ENCODE peak calls at places on chromosomes 12 and 14, in five cellular contexts. One of them, this sample, is unnamed.

GRCh38 chr14:94598816-94599655 is 13.2 kb upstream of the SERPINA3 start:
- DNase-seq in SK-N-SH: no peak
- DNase-seq in GM23338: peak; percentile 24
- DNase-seq in hepatocyte: peak; percentile 90
- DNase-seq in OCI-LY7: no peak
- DNase-seq in this sample: no peak

GRCh38 chr14:57352771-57353170 is 37.6 kb upstream of the NAA30 start:
- DNase-seq in SK-N-SH: no peak
- DNase-seq in GM23338: no peak
- DNase-seq in hepatocyte: no peak
- DNase-seq in OCI-LY7: no peak
- DNase-seq in this sample: no peak

GRCh38 chr12:29519585-29520182 is 22.2 kb upstream of the OVCH1 start:
- DNase-seq in SK-N-SH: peak; percentile 32
- DNase-seq in GM23338: peak; percentile 49
- DNase-seq in hepatocyte: peak; percentile 60
- DNase-seq in OCI-LY7: peak; percentile 44
- DNase-seq in this sample: peak; percentile 57

GRCh38 chr12:53300187-53300586 is 692 bp downstream of the MYG1 start:
- DNase-seq in SK-N-SH: peak; percentile 41
- DNase-seq in GM23338: peak; percentile 32
- DNase-seq in hepatocyte: no peak
- DNase-seq in OCI-LY7: no peak
- DNase-seq in this sample: no peak

GRCh38 chr12:94615284-94616216 is 34.8 kb downstream of the TMCC3 start:
- DNase-seq in SK-N-SH: no peak
- DNase-seq in GM23338: no peak
- DNase-seq in hepatocyte: peak; percentile 78
- DNase-seq in OCI-LY7: no peak
- DNase-seq in this sample: no peak

GRCh38 chr12:81403348-81403747 is 325.5 kb downstream of the ACSS3 start:
- DNase-seq in SK-N-SH: no peak
- DNase-seq in GM23338: no peak
- DNase-seq in hepatocyte: no peak
- DNase-seq in OCI-LY7: no peak
- DNase-seq in this sample: no peak

GRCh38 chr12:121284551-121285390 is 11.7 kb downstream of the CAMKK2 start:
- DNase-seq in SK-N-SH: no peak
- DNase-seq in GM23338: no peak
- DNase-seq in hepatocyte: no peak
- DNase-seq in OCI-LY7: no peak
- DNase-seq in this sample: no peak

GRCh38 chr12:124375789-124376175 is 80.9 kb downstream of the RFLNA start:
- DNase-seq in SK-N-SH: no peak
- DNase-seq in GM23338: no peak
- DNase-seq in hepatocyte: no peak
- DNase-seq in OCI-LY7: no peak
- DNase-seq in this sample: no peak

GRCh38 chr12:27969901-27970390 is 2.6 kb downstream of the PTHLH start:
- DNase-seq in SK-N-SH: no peak
- DNase-seq in GM23338: peak; percentile 87
- DNase-seq in hepatocyte: peak; percentile 76
- DNase-seq in OCI-LY7: no peak
- DNase-seq in this sample: peak; percentile 93

GRCh38 chr14:71472281-71472960 is 459.8 kb upstream of the RGS6 start:
- DNase-seq in SK-N-SH: no peak
- DNase-seq in GM23338: no peak
- DNase-seq in hepatocyte: no peak
- DNase-seq in OCI-LY7: no peak
- DNase-seq in this sample: no peak

GRCh38 chr12:23055004-23055403 is 430.0 kb downstream of the ETNK1 start:
- DNase-seq in SK-N-SH: no peak
- DNase-seq in GM23338: peak; percentile 80
- DNase-seq in hepatocyte: peak; percentile 54
- DNase-seq in OCI-LY7: peak; percentile 18
- DNase-seq in this sample: peak; percentile 72

GRCh38 chr12:81401241-81401640 is 323.4 kb downstream of the ACSS3 start:
- DNase-seq in SK-N-SH: no peak
- DNase-seq in GM23338: no peak
- DNase-seq in hepatocyte: no peak
- DNase-seq in OCI-LY7: no peak
- DNase-seq in this sample: no peak

GRCh38 chr12:131747276-131747675 is 36.4 kb downstream of the SFSWAP start:
- DNase-seq in SK-N-SH: no peak
- DNase-seq in GM23338: no peak
- DNase-seq in hepatocyte: no peak
- DNase-seq in OCI-LY7: no peak
- DNase-seq in this sample: no peak

DNA sequence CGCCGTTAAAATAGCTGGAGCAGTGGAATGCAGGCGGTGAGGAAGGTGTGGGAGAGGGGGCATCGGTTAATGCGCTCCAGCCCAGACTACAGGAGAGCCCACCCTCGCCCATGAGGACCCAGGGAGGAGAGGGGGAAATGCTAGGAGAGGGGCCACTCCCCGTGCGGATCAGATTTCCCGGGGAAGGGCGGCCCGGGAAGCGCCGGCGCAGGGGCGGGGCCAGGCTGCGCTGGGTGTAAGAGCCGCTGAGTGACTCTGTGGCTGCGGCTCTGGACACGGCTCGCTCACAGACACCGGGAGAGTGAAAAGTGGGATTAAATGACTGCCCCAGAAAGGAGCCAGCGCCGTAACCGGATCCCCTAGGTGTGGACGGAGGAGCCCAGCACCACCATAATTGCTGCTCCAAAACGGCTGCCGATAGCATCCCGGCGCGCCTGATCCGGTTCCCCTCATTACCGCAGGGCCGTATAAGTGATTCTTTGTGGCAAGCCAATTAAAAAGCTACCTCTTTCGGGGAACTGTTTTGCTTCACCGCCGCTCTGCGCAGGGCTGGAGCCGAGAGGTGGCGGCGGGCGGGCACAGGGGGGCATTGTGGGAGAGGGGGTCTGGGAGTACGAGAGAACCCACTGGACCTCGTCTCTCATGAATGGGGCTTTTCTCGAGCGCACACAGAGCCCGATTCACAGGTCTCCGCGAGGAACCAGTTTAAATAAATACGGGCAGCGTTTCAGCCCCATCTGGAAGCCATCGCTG is 2.7 kb downstream of the COL2A1 start:
- DNase-seq in SK-N-SH: peak; percentile 77
- DNase-seq in GM23338: peak; percentile 83
- DNase-seq in hepatocyte: peak; percentile 76
- DNase-seq in OCI-LY7: no peak
- DNase-seq in this sample: no peak
- TF ChIP-seq EZH2phosphoT487 in SK-N-SH: no peak
- TF ChIP-seq EZH2phosphoT487 in GM23338: no peak
- TF ChIP-seq EZH2phosphoT487 in hepatocyte: no peak
- TF ChIP-seq EZH2phosphoT487 in OCI-LY7: no peak
- TF ChIP-seq EZH2phosphoT487 in this sample: no peak

GRCh38 chr12:19139795-19140194 is 10.3 kb downstream of the PLEKHA5 start:
- DNase-seq in SK-N-SH: no peak
- DNase-seq in GM23338: no peak
- DNase-seq in hepatocyte: no peak
- DNase-seq in OCI-LY7: no peak
- DNase-seq in this sample: no peak

GRCh38 chr12:19138551-19139344 is 9.2 kb downstream of the PLEKHA5 start:
- DNase-seq in SK-N-SH: no peak
- DNase-seq in GM23338: no peak
- DNase-seq in hepatocyte: no peak
- DNase-seq in OCI-LY7: no peak
- DNase-seq in this sample: no peak

GRCh38 chr12:19144287-19144686 is 14.8 kb downstream of the PLEKHA5 start:
- DNase-seq in SK-N-SH: no peak
- DNase-seq in GM23338: no peak
- DNase-seq in hepatocyte: no peak
- DNase-seq in OCI-LY7: no peak
- DNase-seq in this sample: no peak

GRCh38 chr12:19142499-19142898 is 13.0 kb downstream of the PLEKHA5 start:
- DNase-seq in SK-N-SH: no peak
- DNase-seq in GM23338: no peak
- DNase-seq in hepatocyte: no peak
- DNase-seq in OCI-LY7: no peak
- DNase-seq in this sample: no peak

DNA sequence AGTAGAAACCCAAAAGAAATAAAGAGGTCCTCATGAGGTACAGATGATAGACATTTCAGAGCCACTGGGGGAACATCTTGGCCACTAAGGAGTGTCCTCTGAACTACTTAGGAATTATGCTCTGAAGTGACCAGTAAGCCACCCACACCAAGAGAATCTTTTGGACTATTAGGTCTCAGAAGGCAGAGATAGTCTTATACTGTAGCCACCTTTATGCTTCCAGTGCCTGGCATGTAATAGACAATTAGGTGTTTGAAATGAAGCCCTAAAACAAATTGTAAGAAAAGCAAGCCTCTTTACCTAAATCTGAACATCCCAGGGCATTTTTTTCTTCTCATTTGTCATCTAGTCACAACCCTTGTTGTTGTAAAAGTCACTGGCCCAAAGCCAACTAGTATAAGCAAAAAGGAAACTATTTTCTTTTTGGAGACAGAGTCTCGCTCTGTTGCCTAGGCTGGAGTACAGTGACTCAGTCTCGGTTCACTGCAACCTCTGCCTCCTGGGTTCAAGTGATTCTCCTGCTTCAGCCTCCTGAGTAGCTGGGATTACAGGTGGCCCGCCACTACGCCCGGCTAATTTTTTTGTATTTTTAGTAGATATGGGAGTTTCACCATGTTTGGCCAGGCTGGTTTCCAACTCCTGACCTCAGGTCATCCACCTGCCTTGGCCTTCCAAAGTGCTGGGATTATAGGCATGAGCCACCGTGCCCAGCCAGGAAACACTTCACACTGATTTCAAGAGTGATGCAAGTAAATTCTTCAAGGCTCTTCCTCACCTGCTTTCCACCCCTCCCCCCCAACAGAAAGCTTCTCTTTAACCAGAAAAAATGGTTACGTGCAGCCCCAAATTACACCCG is 11.1 kb downstream of the PLEKHA5 start:
- DNase-seq in SK-N-SH: no peak
- DNase-seq in GM23338: peak; percentile 25
- DNase-seq in hepatocyte: no peak
- DNase-seq in OCI-LY7: no peak
- DNase-seq in this sample: no peak
- TF ChIP-seq EZH2phosphoT487 in SK-N-SH: no peak
- TF ChIP-seq EZH2phosphoT487 in GM23338: no peak
- TF ChIP-seq EZH2phosphoT487 in hepatocyte: no peak
- TF ChIP-seq EZH2phosphoT487 in OCI-LY7: no peak
- TF ChIP-seq EZH2phosphoT487 in this sample: no peak

DNA sequence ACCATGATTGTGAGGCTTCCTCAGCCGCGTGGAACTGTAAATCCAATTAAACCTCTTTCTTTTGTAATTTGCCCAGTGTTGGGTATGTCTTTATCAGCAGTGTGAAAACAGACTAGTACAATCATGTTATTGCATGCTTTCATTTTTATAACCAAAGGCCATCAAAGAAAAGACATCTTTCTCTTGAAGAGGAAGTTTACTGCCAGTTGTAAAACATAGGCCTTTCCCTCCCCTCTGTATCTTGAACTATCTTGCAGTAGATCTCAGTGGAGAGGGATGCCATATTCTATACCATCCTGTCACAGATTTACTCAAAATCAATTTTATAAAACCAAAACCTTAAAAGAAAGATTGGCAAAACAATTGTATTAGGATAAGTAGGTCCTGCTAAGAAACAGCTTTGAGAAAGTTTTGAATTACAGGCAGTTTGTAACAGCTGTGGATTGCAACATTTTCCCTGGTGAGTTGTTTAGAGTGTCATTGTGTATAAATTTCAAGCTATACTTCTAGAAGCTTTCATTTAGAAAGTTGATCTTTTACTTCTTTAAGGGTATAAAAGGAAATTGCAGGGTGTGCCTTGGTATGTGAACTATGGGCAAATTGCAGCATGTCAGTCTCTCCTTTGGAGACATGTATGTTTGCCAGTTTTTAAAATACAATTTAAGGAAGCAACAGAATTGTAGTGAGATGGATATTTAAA is 128.1 kb downstream of the ATP23 start:
- DNase-seq in SK-N-SH: no peak
- DNase-seq in GM23338: no peak
- DNase-seq in hepatocyte: no peak
- DNase-seq in OCI-LY7: no peak
- DNase-seq in this sample: no peak
- TF ChIP-seq EZH2phosphoT487 in SK-N-SH: no peak
- TF ChIP-seq EZH2phosphoT487 in GM23338: no peak
- TF ChIP-seq EZH2phosphoT487 in hepatocyte: no peak
- TF ChIP-seq EZH2phosphoT487 in OCI-LY7: no peak
- TF ChIP-seq EZH2phosphoT487 in this sample: no peak

GRCh38 chr14:75960219-75960618 is 21.6 kb downstream of the TGFB3 start:
- DNase-seq in SK-N-SH: peak; percentile 21
- DNase-seq in GM23338: no peak
- DNase-seq in hepatocyte: no peak
- DNase-seq in OCI-LY7: peak; percentile 85
- DNase-seq in this sample: no peak

GRCh38 chr14:75961662-75962061 is 20.1 kb downstream of the TGFB3 start:
- DNase-seq in SK-N-SH: no peak
- DNase-seq in GM23338: no peak
- DNase-seq in hepatocyte: no peak
- DNase-seq in OCI-LY7: no peak
- DNase-seq in this sample: no peak

DNA sequence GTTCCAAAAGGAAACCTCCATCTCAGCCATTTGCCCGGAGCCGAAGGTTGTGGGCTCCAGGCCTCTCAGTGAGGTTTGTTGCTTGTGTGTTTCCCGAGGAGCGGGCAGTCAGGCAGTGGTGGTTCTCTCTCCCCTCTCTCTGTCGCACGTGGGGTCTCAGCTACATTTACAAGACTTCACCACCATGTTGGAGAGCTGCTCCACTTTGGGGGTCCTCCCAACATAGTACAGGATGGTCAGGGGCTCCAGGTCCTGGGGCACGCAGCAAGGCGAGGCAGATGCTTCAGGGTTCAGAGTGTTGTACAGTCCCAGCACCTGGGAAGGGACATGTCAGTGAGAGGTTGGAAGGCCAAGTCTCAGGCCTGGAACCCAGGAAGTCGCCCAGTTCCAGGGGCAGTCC is 22.8 kb downstream of the TGFB3 start:
- DNase-seq in SK-N-SH: no peak
- DNase-seq in GM23338: no peak
- DNase-seq in hepatocyte: no peak
- DNase-seq in OCI-LY7: no peak
- DNase-seq in this sample: no peak
- TF ChIP-seq EZH2phosphoT487 in SK-N-SH: no peak
- TF ChIP-seq EZH2phosphoT487 in GM23338: no peak
- TF ChIP-seq EZH2phosphoT487 in hepatocyte: no peak
- TF ChIP-seq EZH2phosphoT487 in OCI-LY7: no peak
- TF ChIP-seq EZH2phosphoT487 in this sample: no peak